ENCODE peak calls at places on chromosome 2, in six cellular contexts. O is dorsolateral prefrontal cortex, W is pancreas, H is psoas muscle, B is mammary epithelial cell, N is upper lobe of right lung. P is an unnamed sample.

GRCh38 chr2:212523756-212524155 is 14.8 kb downstream of the ERBB4 start:
- DNase-seq in O (no peak), B (no peak), W (no peak), N (no peak), H (no peak), P (no peak)

GRCh38 chr2:134621939-134622705 is 96.7 kb downstream of the TMEM163 start:
- DNase-seq in B (no peak), O (no peak), H (no peak), N (no peak), W (no peak), P (no peak)

GRCh38 chr2:216404010-216404618 is 8.2 kb upstream of the SMARCAL1 start:
- DNase-seq in W (no peak), B (peak; percentile 18), H (no peak), N (no peak), O (no peak), P (no peak)

GRCh38 chr2:216389565-216389964 is 17.3 kb upstream of the MARCHF4 start:
- DNase-seq in O (no peak), H (no peak), N (no peak), B (no peak), W (no peak), P (no peak)

GRCh38 chr2:237779521-237779920 is 19.1 kb upstream of the RBM44 start:
- DNase-seq in N (no peak), O (no peak), H (no peak), W (no peak), B (no peak), P (no peak)

GRCh38 chr2:100818606-100819364 is 1.2 kb upstream of the NPAS2 start:
- DNase-seq in H (peak; percentile 82), N (peak; percentile 80), O (peak; percentile 49), B (peak; percentile 76), W (peak; percentile 87), P (peak; percentile 71)

GRCh38 chr2:96895709-96896651 is 26.1 kb upstream of the SEMA4C start:
- DNase-seq in B (peak; percentile 67), O (no peak), W (peak; percentile 57), N (no peak), H (no peak), P (no peak)

GRCh38 chr2:69709290-69709689 is 32.6 kb upstream of the ANXA4 start:
- DNase-seq in W (no peak), B (peak; percentile 38), H (no peak), N (no peak), O (no peak), P (no peak)

GRCh38 chr2:149885946-149886345 is 298.4 kb upstream of the MMADHC start:
- DNase-seq in O (no peak), W (no peak), N (no peak), H (no peak), B (peak; percentile 12), P (no peak)

GRCh38 chr2:20430461-20431302 is 16.2 kb upstream of the RHOB start:
- DNase-seq in O (no peak), W (no peak), H (no peak), B (peak; percentile 78), N (no peak), P (no peak)

GRCh38 chr2:231708773-231709635 is 679 bp downstream of the PTMA start:
- DNase-seq in H (peak; percentile 77), N (peak; percentile 87), W (peak; percentile 81), O (no peak), B (peak; percentile 44), P (no peak)

GRCh38 chr2:118121986-118122767 is 33.9 kb downstream of the INSIG2 start:
- DNase-seq in O (no peak), W (no peak), B (peak; percentile 56), H (no peak), N (no peak), P (no peak)

GRCh38 chr2:166239548-166239947 is 111.7 kb upstream of the SCN1A start:
- DNase-seq in N (no peak), B (peak; percentile 87), H (no peak), O (no peak), W (no peak), P (no peak)

GRCh38 chr2:133498166-133498565 is 70.1 kb downstream of the NCKAP5 start:
- DNase-seq in B (no peak), N (no peak), H (no peak), W (no peak), O (no peak), P (no peak)

GRCh38 chr2:113182471-113183260 is 8.9 kb downstream of the PSD4 start:
- DNase-seq in N (peak; percentile 51), W (no peak), H (no peak), B (no peak), O (no peak), P (no peak)

GRCh38 chr2:38697116-38697840 is 31.4 kb downstream of the GALM start:
- DNase-seq in N (no peak), O (peak; percentile 31), W (peak; percentile 63), B (no peak), H (no peak), P (peak; percentile 85)

GRCh38 chr2:64013053-64013452 is 6.2 kb downstream of the VPS54 start:
- DNase-seq in N (no peak), H (no peak), B (no peak), W (no peak), O (no peak), P (no peak)

GRCh38 chr2:237299897-237300296 is 114.1 kb downstream of the COL6A3 start:
- DNase-seq in O (no peak), W (no peak), H (no peak), B (peak; percentile 93), N (no peak), P (no peak)

GRCh38 chr2:122873951-122874350 is 1118.5 kb downstream of the TSN start:
- DNase-seq in O (no peak), N (no peak), H (no peak), W (no peak), B (no peak), P (no peak)

DNA sequence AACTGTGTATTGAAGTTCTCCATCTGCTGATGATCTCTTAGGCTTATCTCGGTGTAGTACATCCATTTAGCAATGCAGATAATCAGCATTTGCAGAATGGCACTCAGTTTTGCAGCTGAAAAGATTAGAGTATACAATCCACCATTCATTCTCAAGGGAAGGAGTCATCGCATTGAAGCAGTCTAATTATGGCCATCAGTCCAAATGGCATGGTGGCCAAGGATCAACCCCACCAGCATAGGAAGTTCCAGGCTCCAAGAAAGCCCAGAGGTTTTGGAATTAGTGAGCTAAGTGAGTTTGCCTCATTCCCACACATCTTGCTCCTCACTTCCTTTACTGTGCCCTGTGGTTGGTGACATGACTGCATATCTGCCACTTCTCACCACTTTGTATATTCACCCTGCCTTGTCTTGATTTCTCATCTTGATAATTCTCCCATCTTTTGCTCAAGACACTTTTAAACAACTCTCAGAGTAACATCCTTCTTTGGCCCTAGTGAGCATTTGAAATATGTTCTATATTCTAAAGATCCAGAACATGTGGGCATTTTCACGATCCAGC is 1119.7 kb downstream of the TSN start:
- DNase-seq in W (no peak), O (no peak), H (no peak), B (no peak), N (no peak), P (no peak)
- H3K27ac ChIP-seq in W (no peak overlapping the region), O (no peak overlapping the region), H (no peak overlapping the region), B (no peak overlapping the region), N (no peak overlapping the region), P (no peak overlapping the region)

DNA sequence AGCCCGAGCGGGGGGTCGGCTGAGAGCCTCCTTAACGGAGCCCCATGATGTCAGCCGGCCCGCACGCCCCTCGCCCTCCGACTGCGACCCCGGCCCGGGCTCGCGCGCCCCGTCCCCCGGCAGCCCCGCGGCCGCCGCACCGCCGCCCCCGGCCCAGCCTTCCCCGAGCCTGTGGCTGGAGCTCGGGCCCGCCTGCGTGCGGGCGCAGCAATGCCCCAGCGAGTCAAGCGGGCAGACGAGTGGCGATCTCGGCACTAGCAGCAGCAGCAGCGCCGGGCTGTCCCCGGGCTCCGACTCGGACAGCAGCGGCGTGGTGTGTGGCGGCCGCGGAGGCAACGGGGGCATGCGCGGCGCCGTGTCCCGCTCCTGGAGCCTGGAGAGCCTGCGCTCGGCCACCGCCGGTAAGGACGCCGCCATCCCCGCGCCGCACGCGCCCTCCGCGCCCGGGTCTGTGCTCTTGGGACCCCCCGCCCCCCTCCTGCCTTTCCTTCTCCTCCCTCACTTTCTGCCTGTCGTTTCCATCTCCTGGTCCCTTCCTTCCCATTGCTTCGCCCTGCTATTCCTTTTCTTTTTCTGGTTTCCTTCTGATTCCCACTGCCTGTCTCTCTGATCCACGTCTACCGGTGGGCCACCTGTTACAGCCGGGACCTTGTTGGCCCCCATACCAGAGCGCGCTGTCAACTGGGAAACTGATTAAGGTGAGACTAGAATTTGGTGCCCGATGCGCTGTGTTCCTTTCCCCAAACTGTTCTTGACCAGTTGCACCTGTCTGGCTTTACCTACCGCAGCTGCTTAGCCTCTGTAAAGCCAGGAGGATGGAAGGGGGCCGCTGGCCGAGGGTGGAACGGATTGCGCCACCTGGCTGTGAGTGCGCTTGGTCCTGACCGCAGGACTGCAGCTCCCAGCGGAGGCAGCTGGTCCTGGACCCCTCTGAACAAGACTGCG is 127.4 kb downstream of the ARHGEF4 start:
- DNase-seq in H (no peak), W (no peak), N (no peak), O (peak; percentile 48), B (no peak), P (no peak)
- TF ChIP-seq CTCF in H (peak; percentile 45), W (no peak), N (no peak), O (peak; percentile 35), B (peak; percentile 6), P (no peak)

GRCh38 chr2:146540271-146540932 is 1304.4 kb upstream of the ACVR2A start:
- DNase-seq in W (no peak), N (no peak), B (no peak), O (no peak), H (no peak), P (no peak)

GRCh38 chr2:146537477-146537876 is 1307.4 kb upstream of the ACVR2A start:
- DNase-seq in O (no peak), W (no peak), H (no peak), B (no peak), N (no peak), P (no peak)

GRCh38 chr2:146544701-146545100 is 1300.1 kb upstream of the ACVR2A start:
- DNase-seq in O (no peak), W (no peak), N (no peak), H (no peak), B (peak; percentile 16), P (no peak)

GRCh38 chr2:146547236-146547635 is 1297.6 kb upstream of the ACVR2A start:
- DNase-seq in B (no peak), W (no peak), O (no peak), H (no peak), N (no peak), P (no peak)

GRCh38 chr2:146541896-146542295 is 1302.9 kb upstream of the ACVR2A start:
- DNase-seq in N (no peak), H (no peak), O (no peak), B (no peak), W (no peak), P (no peak)
- H3K4me3 ChIP-seq in N (no peak overlapping the region), H (no peak overlapping the region), O (no peak overlapping the region), B (no peak overlapping the region), W (no peak overlapping the region), P (no peak overlapping the region)

GRCh38 chr2:9420495-9420894 is 2.8 kb downstream of the ITGB1BP1 start:
- DNase-seq in W (no peak), O (no peak), N (no peak), B (no peak), H (no peak), P (no peak)

GRCh38 chr2:9422321-9423099 is 818 bp downstream of the ITGB1BP1 start:
- DNase-seq in H (peak; percentile 72), O (peak; percentile 48), B (peak; percentile 51), W (peak; percentile 49), N (no peak), P (no peak)

GRCh38 chr2:9423922-9424272 is 443 bp downstream of the CPSF3 start:
- DNase-seq in W (no peak), O (no peak), H (no peak), N (no peak), B (no peak), P (no peak)

GRCh38 chr2:9423100-9423921 is at the start of the genes CPSF3 and ITGB1BP1:
- DNase-seq in W (peak; percentile 98), O (peak; percentile 96), B (peak; percentile 97), N (peak; percentile 99), H (peak; percentile 99), P (peak; percentile 92)

GRCh38 chr2:9424447-9425164 is 1.2 kb downstream of the CPSF3 start:
- DNase-seq in N (no peak), H (no peak), O (no peak), B (no peak), W (no peak), P (no peak)
- H3K27ac ChIP-seq in N (no peak overlapping the region), H (no peak overlapping the region), O (no peak overlapping the region), B (peak overlapping the region; percentile 74), W (no peak overlapping the region), P (no peak overlapping the region)